ENCODE peak calls at places on chromosomes 16 and 17, in ten cellular contexts. One of them, this sample, is unnamed.

GRCh38 chr17:77738666-77739531 is 219.6 kb upstream of the TNRC6C start:
- DNase-seq in amniotic stem cell: no peak
- DNase-seq in kidney epithelial cell: no peak
- DNase-seq in SW 1271: no peak
- DNase-seq in naive thymus-derived CD4-positive, alpha-beta T cell: no peak
- DNase-seq in NCI-H146: no peak
- DNase-seq in activated naive CD4-positive, alpha-beta T cell: no peak
- DNase-seq in activated effector memory CD4-positive, alpha-beta T cell treated with Interleukin-2 at 50 U/mL for 16 hours: no peak
- DNase-seq in stimulated activated CD4-positive, alpha-beta T cell treated with anti-CD3 and anti-CD28 coated beads, TNF-alpha, amount 100 ng/mL, for 1 hour: no peak
- DNase-seq in substantia nigra: peak
- DNase-seq in this sample: no peak

GRCh38 chr17:72407336-72408121 is 286.7 kb downstream of the SOX9 start:
- DNase-seq in amniotic stem cell: peak
- DNase-seq in naive thymus-derived CD4-positive, alpha-beta T cell: no peak
- DNase-seq in kidney epithelial cell: peak
- DNase-seq in substantia nigra: peak
- DNase-seq in activated effector memory CD4-positive, alpha-beta T cell treated with Interleukin-2 at 50 U/mL for 16 hours: no peak
- DNase-seq in activated naive CD4-positive, alpha-beta T cell: no peak
- DNase-seq in SW 1271: peak
- DNase-seq in NCI-H146: peak
- DNase-seq in stimulated activated CD4-positive, alpha-beta T cell treated with anti-CD3 and anti-CD28 coated beads, TNF-alpha, amount 100 ng/mL, for 1 hour: no peak
- DNase-seq in this sample: no peak

GRCh38 chr17:49425004-49425286 is 10.3 kb upstream of the PHB1 start:
- DNase-seq in activated naive CD4-positive, alpha-beta T cell: no peak
- DNase-seq in amniotic stem cell: no peak
- DNase-seq in kidney epithelial cell: no peak
- DNase-seq in naive thymus-derived CD4-positive, alpha-beta T cell: no peak
- DNase-seq in SW 1271: no peak
- DNase-seq in activated effector memory CD4-positive, alpha-beta T cell treated with Interleukin-2 at 50 U/mL for 16 hours: no peak
- DNase-seq in NCI-H146: no peak
- DNase-seq in stimulated activated CD4-positive, alpha-beta T cell treated with anti-CD3 and anti-CD28 coated beads, TNF-alpha, amount 100 ng/mL, for 1 hour: no peak
- DNase-seq in substantia nigra: no peak
- DNase-seq in this sample: no peak

GRCh38 chr17:82416771-82417170 is 1.4 kb upstream of the HEXD start:
- DNase-seq in SW 1271: no peak
- DNase-seq in naive thymus-derived CD4-positive, alpha-beta T cell: no peak
- DNase-seq in NCI-H146: no peak
- DNase-seq in stimulated activated CD4-positive, alpha-beta T cell treated with anti-CD3 and anti-CD28 coated beads, TNF-alpha, amount 100 ng/mL, for 1 hour: no peak
- DNase-seq in amniotic stem cell: no peak
- DNase-seq in activated naive CD4-positive, alpha-beta T cell: no peak
- DNase-seq in kidney epithelial cell: no peak
- DNase-seq in activated effector memory CD4-positive, alpha-beta T cell treated with Interleukin-2 at 50 U/mL for 16 hours: no peak
- DNase-seq in substantia nigra: no peak
- DNase-seq in this sample: no peak

GRCh38 chr17:48351916-48352332 is 78.1 kb downstream of the SKAP1 start:
- DNase-seq in naive thymus-derived CD4-positive, alpha-beta T cell: peak
- DNase-seq in activated naive CD4-positive, alpha-beta T cell: no peak
- DNase-seq in NCI-H146: peak
- DNase-seq in amniotic stem cell: no peak
- DNase-seq in SW 1271: no peak
- DNase-seq in substantia nigra: no peak
- DNase-seq in activated effector memory CD4-positive, alpha-beta T cell treated with Interleukin-2 at 50 U/mL for 16 hours: no peak
- DNase-seq in kidney epithelial cell: no peak
- DNase-seq in stimulated activated CD4-positive, alpha-beta T cell treated with anti-CD3 and anti-CD28 coated beads, TNF-alpha, amount 100 ng/mL, for 1 hour: no peak
- DNase-seq in this sample: no peak

GRCh38 chr17:16877102-16877501 is 94.8 kb downstream of the TNFRSF13B start:
- DNase-seq in naive thymus-derived CD4-positive, alpha-beta T cell: no peak
- DNase-seq in SW 1271: no peak
- DNase-seq in NCI-H146: no peak
- DNase-seq in activated effector memory CD4-positive, alpha-beta T cell treated with Interleukin-2 at 50 U/mL for 16 hours: no peak
- DNase-seq in amniotic stem cell: no peak
- DNase-seq in kidney epithelial cell: no peak
- DNase-seq in activated naive CD4-positive, alpha-beta T cell: no peak
- DNase-seq in stimulated activated CD4-positive, alpha-beta T cell treated with anti-CD3 and anti-CD28 coated beads, TNF-alpha, amount 100 ng/mL, for 1 hour: no peak
- DNase-seq in substantia nigra: no peak
- DNase-seq in this sample: no peak

GRCh38 chr16:85423631-85424030 is 189.5 kb upstream of the GSE1 start:
- DNase-seq in amniotic stem cell: no peak
- DNase-seq in substantia nigra: no peak
- DNase-seq in kidney epithelial cell: no peak
- DNase-seq in activated effector memory CD4-positive, alpha-beta T cell treated with Interleukin-2 at 50 U/mL for 16 hours: no peak
- DNase-seq in naive thymus-derived CD4-positive, alpha-beta T cell: no peak
- DNase-seq in SW 1271: no peak
- DNase-seq in NCI-H146: no peak
- DNase-seq in stimulated activated CD4-positive, alpha-beta T cell treated with anti-CD3 and anti-CD28 coated beads, TNF-alpha, amount 100 ng/mL, for 1 hour: no peak
- DNase-seq in activated naive CD4-positive, alpha-beta T cell: no peak
- DNase-seq in this sample: no peak

GRCh38 chr16:56632160-56632847 is at the start of gene MT1M:
- DNase-seq in NCI-H146: peak
- DNase-seq in kidney epithelial cell: no peak
- DNase-seq in stimulated activated CD4-positive, alpha-beta T cell treated with anti-CD3 and anti-CD28 coated beads, TNF-alpha, amount 100 ng/mL, for 1 hour: no peak
- DNase-seq in substantia nigra: peak
- DNase-seq in activated effector memory CD4-positive, alpha-beta T cell treated with Interleukin-2 at 50 U/mL for 16 hours: no peak
- DNase-seq in naive thymus-derived CD4-positive, alpha-beta T cell: no peak
- DNase-seq in SW 1271: no peak
- DNase-seq in amniotic stem cell: no peak
- DNase-seq in activated naive CD4-positive, alpha-beta T cell: no peak
- DNase-seq in this sample: no peak

GRCh38 chr17:60087882-60088669 is 9.4 kb upstream of the HEATR6 start:
- DNase-seq in activated effector memory CD4-positive, alpha-beta T cell treated with Interleukin-2 at 50 U/mL for 16 hours: no peak
- DNase-seq in stimulated activated CD4-positive, alpha-beta T cell treated with anti-CD3 and anti-CD28 coated beads, TNF-alpha, amount 100 ng/mL, for 1 hour: no peak
- DNase-seq in NCI-H146: no peak
- DNase-seq in naive thymus-derived CD4-positive, alpha-beta T cell: no peak
- DNase-seq in amniotic stem cell: no peak
- DNase-seq in kidney epithelial cell: no peak
- DNase-seq in SW 1271: no peak
- DNase-seq in substantia nigra: no peak
- DNase-seq in activated naive CD4-positive, alpha-beta T cell: no peak
- DNase-seq in this sample: no peak

GRCh38 chr17:62732125-62732524 is 76.0 kb downstream of the MARCHF10 start:
- DNase-seq in activated effector memory CD4-positive, alpha-beta T cell treated with Interleukin-2 at 50 U/mL for 16 hours: no peak
- DNase-seq in stimulated activated CD4-positive, alpha-beta T cell treated with anti-CD3 and anti-CD28 coated beads, TNF-alpha, amount 100 ng/mL, for 1 hour: no peak
- DNase-seq in NCI-H146: no peak
- DNase-seq in naive thymus-derived CD4-positive, alpha-beta T cell: no peak
- DNase-seq in amniotic stem cell: no peak
- DNase-seq in kidney epithelial cell: no peak
- DNase-seq in activated naive CD4-positive, alpha-beta T cell: no peak
- DNase-seq in substantia nigra: no peak
- DNase-seq in SW 1271: no peak
- DNase-seq in this sample: no peak

GRCh38 chr16:53952215-53953208 is 248.6 kb downstream of the FTO start:
- DNase-seq in activated effector memory CD4-positive, alpha-beta T cell treated with Interleukin-2 at 50 U/mL for 16 hours: no peak
- DNase-seq in NCI-H146: no peak
- DNase-seq in kidney epithelial cell: no peak
- DNase-seq in amniotic stem cell: no peak
- DNase-seq in activated naive CD4-positive, alpha-beta T cell: no peak
- DNase-seq in naive thymus-derived CD4-positive, alpha-beta T cell: no peak
- DNase-seq in SW 1271: no peak
- DNase-seq in substantia nigra: no peak
- DNase-seq in stimulated activated CD4-positive, alpha-beta T cell treated with anti-CD3 and anti-CD28 coated beads, TNF-alpha, amount 100 ng/mL, for 1 hour: no peak
- DNase-seq in this sample: no peak

GRCh38 chr16:88685156-88686061 is 898 bp downstream of the SNAI3 start:
- DNase-seq in amniotic stem cell: peak
- DNase-seq in NCI-H146: no peak
- DNase-seq in naive thymus-derived CD4-positive, alpha-beta T cell: no peak
- DNase-seq in kidney epithelial cell: no peak
- DNase-seq in SW 1271: no peak
- DNase-seq in activated naive CD4-positive, alpha-beta T cell: peak
- DNase-seq in activated effector memory CD4-positive, alpha-beta T cell treated with Interleukin-2 at 50 U/mL for 16 hours: peak
- DNase-seq in stimulated activated CD4-positive, alpha-beta T cell treated with anti-CD3 and anti-CD28 coated beads, TNF-alpha, amount 100 ng/mL, for 1 hour: no peak
- DNase-seq in substantia nigra: no peak
- DNase-seq in this sample: peak

GRCh38 chr17:45768000-45768399 is 16.1 kb upstream of the CRHR1 start:
- DNase-seq in substantia nigra: no peak
- DNase-seq in SW 1271: no peak
- DNase-seq in kidney epithelial cell: no peak
- DNase-seq in activated naive CD4-positive, alpha-beta T cell: no peak
- DNase-seq in naive thymus-derived CD4-positive, alpha-beta T cell: no peak
- DNase-seq in activated effector memory CD4-positive, alpha-beta T cell treated with Interleukin-2 at 50 U/mL for 16 hours: no peak
- DNase-seq in NCI-H146: no peak
- DNase-seq in stimulated activated CD4-positive, alpha-beta T cell treated with anti-CD3 and anti-CD28 coated beads, TNF-alpha, amount 100 ng/mL, for 1 hour: no peak
- DNase-seq in amniotic stem cell: no peak
- DNase-seq in this sample: no peak

GRCh38 chr16:31074073-31074813 is at the start of the genes ZNF646 and ZNF668:
- DNase-seq in kidney epithelial cell: peak
- DNase-seq in activated naive CD4-positive, alpha-beta T cell: peak
- DNase-seq in substantia nigra: peak
- DNase-seq in SW 1271: peak
- DNase-seq in amniotic stem cell: peak
- DNase-seq in naive thymus-derived CD4-positive, alpha-beta T cell: peak
- DNase-seq in NCI-H146: peak
- DNase-seq in activated effector memory CD4-positive, alpha-beta T cell treated with Interleukin-2 at 50 U/mL for 16 hours: peak
- DNase-seq in stimulated activated CD4-positive, alpha-beta T cell treated with anti-CD3 and anti-CD28 coated beads, TNF-alpha, amount 100 ng/mL, for 1 hour: peak
- DNase-seq in this sample: peak

GRCh38 chr17:50630524-50631194 is 4.0 kb upstream of the ABCC3 start:
- DNase-seq in naive thymus-derived CD4-positive, alpha-beta T cell: peak
- DNase-seq in SW 1271: no peak
- DNase-seq in activated naive CD4-positive, alpha-beta T cell: peak
- DNase-seq in activated effector memory CD4-positive, alpha-beta T cell treated with Interleukin-2 at 50 U/mL for 16 hours: peak
- DNase-seq in kidney epithelial cell: no peak
- DNase-seq in amniotic stem cell: no peak
- DNase-seq in stimulated activated CD4-positive, alpha-beta T cell treated with anti-CD3 and anti-CD28 coated beads, TNF-alpha, amount 100 ng/mL, for 1 hour: peak
- DNase-seq in substantia nigra: no peak
- DNase-seq in NCI-H146: peak
- DNase-seq in this sample: no peak

GRCh38 chr16:66222756-66223155 is 143.7 kb upstream of the CDH5 start:
- DNase-seq in activated effector memory CD4-positive, alpha-beta T cell treated with Interleukin-2 at 50 U/mL for 16 hours: no peak
- DNase-seq in amniotic stem cell: no peak
- DNase-seq in kidney epithelial cell: no peak
- DNase-seq in activated naive CD4-positive, alpha-beta T cell: no peak
- DNase-seq in SW 1271: no peak
- DNase-seq in NCI-H146: no peak
- DNase-seq in stimulated activated CD4-positive, alpha-beta T cell treated with anti-CD3 and anti-CD28 coated beads, TNF-alpha, amount 100 ng/mL, for 1 hour: no peak
- DNase-seq in naive thymus-derived CD4-positive, alpha-beta T cell: no peak
- DNase-seq in substantia nigra: no peak
- DNase-seq in this sample: no peak

GRCh38 chr16:88407807-88408206 is 25.0 kb downstream of the ZNF469 start:
- DNase-seq in stimulated activated CD4-positive, alpha-beta T cell treated with anti-CD3 and anti-CD28 coated beads, TNF-alpha, amount 100 ng/mL, for 1 hour: no peak
- DNase-seq in activated naive CD4-positive, alpha-beta T cell: no peak
- DNase-seq in kidney epithelial cell: no peak
- DNase-seq in activated effector memory CD4-positive, alpha-beta T cell treated with Interleukin-2 at 50 U/mL for 16 hours: no peak
- DNase-seq in NCI-H146: no peak
- DNase-seq in substantia nigra: no peak
- DNase-seq in SW 1271: no peak
- DNase-seq in amniotic stem cell: no peak
- DNase-seq in naive thymus-derived CD4-positive, alpha-beta T cell: no peak
- DNase-seq in this sample: no peak

GRCh38 chr16:66479661-66480264 is 52.7 kb downstream of the BEAN1 start:
- DNase-seq in NCI-H146: no peak
- DNase-seq in SW 1271: no peak
- DNase-seq in naive thymus-derived CD4-positive, alpha-beta T cell: no peak
- DNase-seq in stimulated activated CD4-positive, alpha-beta T cell treated with anti-CD3 and anti-CD28 coated beads, TNF-alpha, amount 100 ng/mL, for 1 hour: no peak
- DNase-seq in activated effector memory CD4-positive, alpha-beta T cell treated with Interleukin-2 at 50 U/mL for 16 hours: no peak
- DNase-seq in activated naive CD4-positive, alpha-beta T cell: no peak
- DNase-seq in substantia nigra: no peak
- DNase-seq in amniotic stem cell: no peak
- DNase-seq in kidney epithelial cell: no peak
- DNase-seq in this sample: no peak

GRCh38 chr17:38590988-38591758 is 14.6 kb downstream of the SRCIN1 start:
- DNase-seq in SW 1271: no peak
- DNase-seq in activated effector memory CD4-positive, alpha-beta T cell treated with Interleukin-2 at 50 U/mL for 16 hours: no peak
- DNase-seq in activated naive CD4-positive, alpha-beta T cell: no peak
- DNase-seq in NCI-H146: no peak
- DNase-seq in amniotic stem cell: no peak
- DNase-seq in stimulated activated CD4-positive, alpha-beta T cell treated with anti-CD3 and anti-CD28 coated beads, TNF-alpha, amount 100 ng/mL, for 1 hour: no peak
- DNase-seq in kidney epithelial cell: peak
- DNase-seq in substantia nigra: no peak
- DNase-seq in naive thymus-derived CD4-positive, alpha-beta T cell: no peak
- DNase-seq in this sample: no peak

GRCh38 chr16:82657239-82657638 is 30.5 kb downstream of the CDH13 start:
- DNase-seq in NCI-H146: no peak
- DNase-seq in kidney epithelial cell: no peak
- DNase-seq in naive thymus-derived CD4-positive, alpha-beta T cell: no peak
- DNase-seq in activated effector memory CD4-positive, alpha-beta T cell treated with Interleukin-2 at 50 U/mL for 16 hours: no peak
- DNase-seq in substantia nigra: no peak
- DNase-seq in amniotic stem cell: peak
- DNase-seq in activated naive CD4-positive, alpha-beta T cell: no peak
- DNase-seq in SW 1271: no peak
- DNase-seq in stimulated activated CD4-positive, alpha-beta T cell treated with anti-CD3 and anti-CD28 coated beads, TNF-alpha, amount 100 ng/mL, for 1 hour: no peak
- DNase-seq in this sample: no peak

GRCh38 chr17:73043686-73044581 is 48.6 kb downstream of the SLC39A11 start:
- DNase-seq in stimulated activated CD4-positive, alpha-beta T cell treated with anti-CD3 and anti-CD28 coated beads, TNF-alpha, amount 100 ng/mL, for 1 hour: no peak
- DNase-seq in substantia nigra: no peak
- DNase-seq in activated effector memory CD4-positive, alpha-beta T cell treated with Interleukin-2 at 50 U/mL for 16 hours: no peak
- DNase-seq in SW 1271: no peak
- DNase-seq in naive thymus-derived CD4-positive, alpha-beta T cell: no peak
- DNase-seq in activated naive CD4-positive, alpha-beta T cell: no peak
- DNase-seq in amniotic stem cell: no peak
- DNase-seq in NCI-H146: no peak
- DNase-seq in kidney epithelial cell: no peak
- DNase-seq in this sample: no peak

GRCh38 chr16:1548727-1549126 is 15.3 kb downstream of the TMEM204 start:
- DNase-seq in naive thymus-derived CD4-positive, alpha-beta T cell: no peak
- DNase-seq in NCI-H146: no peak
- DNase-seq in SW 1271: no peak
- DNase-seq in amniotic stem cell: no peak
- DNase-seq in stimulated activated CD4-positive, alpha-beta T cell treated with anti-CD3 and anti-CD28 coated beads, TNF-alpha, amount 100 ng/mL, for 1 hour: no peak
- DNase-seq in substantia nigra: no peak
- DNase-seq in activated effector memory CD4-positive, alpha-beta T cell treated with Interleukin-2 at 50 U/mL for 16 hours: no peak
- DNase-seq in activated naive CD4-positive, alpha-beta T cell: no peak
- DNase-seq in kidney epithelial cell: no peak
- DNase-seq in this sample: no peak

GRCh38 chr17:82815354-82815753 is 24.5 kb downstream of the ZNF750 start:
- DNase-seq in stimulated activated CD4-positive, alpha-beta T cell treated with anti-CD3 and anti-CD28 coated beads, TNF-alpha, amount 100 ng/mL, for 1 hour: no peak
- DNase-seq in activated naive CD4-positive, alpha-beta T cell: no peak
- DNase-seq in activated effector memory CD4-positive, alpha-beta T cell treated with Interleukin-2 at 50 U/mL for 16 hours: no peak
- DNase-seq in NCI-H146: no peak
- DNase-seq in SW 1271: no peak
- DNase-seq in amniotic stem cell: no peak
- DNase-seq in naive thymus-derived CD4-positive, alpha-beta T cell: no peak
- DNase-seq in kidney epithelial cell: no peak
- DNase-seq in substantia nigra: no peak
- DNase-seq in this sample: no peak

GRCh38 chr16:19213885-19214284 is 45.8 kb downstream of the SYT17 start:
- DNase-seq in substantia nigra: no peak
- DNase-seq in stimulated activated CD4-positive, alpha-beta T cell treated with anti-CD3 and anti-CD28 coated beads, TNF-alpha, amount 100 ng/mL, for 1 hour: no peak
- DNase-seq in SW 1271: no peak
- DNase-seq in NCI-H146: peak
- DNase-seq in activated naive CD4-positive, alpha-beta T cell: no peak
- DNase-seq in naive thymus-derived CD4-positive, alpha-beta T cell: no peak
- DNase-seq in kidney epithelial cell: no peak
- DNase-seq in amniotic stem cell: no peak
- DNase-seq in activated effector memory CD4-positive, alpha-beta T cell treated with Interleukin-2 at 50 U/mL for 16 hours: no peak
- DNase-seq in this sample: no peak

GRCh38 chr16:86751081-86752030 is 173.0 kb downstream of the FOXL1 start:
- DNase-seq in SW 1271: no peak
- DNase-seq in stimulated activated CD4-positive, alpha-beta T cell treated with anti-CD3 and anti-CD28 coated beads, TNF-alpha, amount 100 ng/mL, for 1 hour: no peak
- DNase-seq in activated naive CD4-positive, alpha-beta T cell: no peak
- DNase-seq in NCI-H146: no peak
- DNase-seq in substantia nigra: no peak
- DNase-seq in activated effector memory CD4-positive, alpha-beta T cell treated with Interleukin-2 at 50 U/mL for 16 hours: no peak
- DNase-seq in amniotic stem cell: peak
- DNase-seq in kidney epithelial cell: peak
- DNase-seq in naive thymus-derived CD4-positive, alpha-beta T cell: no peak
- DNase-seq in this sample: no peak

GRCh38 chr17:5077781-5078105 is 524 bp upstream of the ZFP3 start:
- DNase-seq in kidney epithelial cell: no peak
- DNase-seq in SW 1271: no peak
- DNase-seq in NCI-H146: no peak
- DNase-seq in amniotic stem cell: no peak
- DNase-seq in stimulated activated CD4-positive, alpha-beta T cell treated with anti-CD3 and anti-CD28 coated beads, TNF-alpha, amount 100 ng/mL, for 1 hour: no peak
- DNase-seq in naive thymus-derived CD4-positive, alpha-beta T cell: no peak
- DNase-seq in activated naive CD4-positive, alpha-beta T cell: no peak
- DNase-seq in substantia nigra: no peak
- DNase-seq in activated effector memory CD4-positive, alpha-beta T cell treated with Interleukin-2 at 50 U/mL for 16 hours: no peak
- DNase-seq in this sample: no peak

GRCh38 chr17:76327689-76328088 is 19.6 kb upstream of the QRICH2 start:
- DNase-seq in NCI-H146: no peak
- DNase-seq in activated naive CD4-positive, alpha-beta T cell: no peak
- DNase-seq in SW 1271: no peak
- DNase-seq in stimulated activated CD4-positive, alpha-beta T cell treated with anti-CD3 and anti-CD28 coated beads, TNF-alpha, amount 100 ng/mL, for 1 hour: no peak
- DNase-seq in substantia nigra: no peak
- DNase-seq in activated effector memory CD4-positive, alpha-beta T cell treated with Interleukin-2 at 50 U/mL for 16 hours: no peak
- DNase-seq in amniotic stem cell: no peak
- DNase-seq in naive thymus-derived CD4-positive, alpha-beta T cell: no peak
- DNase-seq in kidney epithelial cell: no peak
- DNase-seq in this sample: no peak

GRCh38 chr16:85448557-85449194 is 164.4 kb upstream of the GSE1 start:
- DNase-seq in NCI-H146: peak
- DNase-seq in substantia nigra: no peak
- DNase-seq in stimulated activated CD4-positive, alpha-beta T cell treated with anti-CD3 and anti-CD28 coated beads, TNF-alpha, amount 100 ng/mL, for 1 hour: no peak
- DNase-seq in kidney epithelial cell: no peak
- DNase-seq in amniotic stem cell: no peak
- DNase-seq in activated naive CD4-positive, alpha-beta T cell: peak
- DNase-seq in naive thymus-derived CD4-positive, alpha-beta T cell: peak
- DNase-seq in activated effector memory CD4-positive, alpha-beta T cell treated with Interleukin-2 at 50 U/mL for 16 hours: peak
- DNase-seq in SW 1271: no peak
- DNase-seq in this sample: peak

This sample was measured in B cell.